ENCODE peak calls at places on chromosome 5, in five cellular contexts. A is islet precursor cell, J is ureter, C is NCI-H345, E is lower leg skin. L is an unnamed sample.

GRCh38 chr5:65837139-65837538 is 89.2 kb upstream of the ERBIN start:
- DNase-seq in J (no peak), C (no peak), E (no peak), A (no peak), L (no peak)

GRCh38 chr5:158976035-158976434 is 123.7 kb downstream of the EBF1 start:
- DNase-seq in C (no peak), A (peak; percentile 74), J (no peak), E (no peak), L (no peak)

GRCh38 chr5:168291281-168291960 is at the start of gene WWC1:
- DNase-seq in A (peak; percentile 94), E (peak; percentile 43), J (peak; percentile 80), C (peak; percentile 92), L (no peak)

GRCh38 chr5:169906745-169907649 is 73.3 kb downstream of the INSYN2B start:
- DNase-seq in C (peak; percentile 60), E (no peak), A (no peak), J (no peak), L (no peak)

GRCh38 chr5:149834246-149834855 is 104.2 kb downstream of the PPARGC1B start:
- DNase-seq in J (peak; percentile 64), A (peak; percentile 87), E (peak; percentile 71), C (peak; percentile 78), L (peak; percentile 66)

GRCh38 chr5:164663223-164663989 is 1158.0 kb downstream of the MAT2B start:
- DNase-seq in J (no peak), C (no peak), E (no peak), A (no peak), L (no peak)

GRCh38 chr5:11422342-11422741 is 481.9 kb downstream of the CTNND2 start:
- DNase-seq in C (no peak), A (no peak), J (no peak), E (no peak), L (no peak)

GRCh38 chr5:125719681-125720676 is 703.2 kb upstream of the GRAMD2B start:
- DNase-seq in E (no peak), A (peak; percentile 50), J (no peak), C (peak; percentile 96), L (no peak)

GRCh38 chr5:176618783-176619182 is 8.8 kb upstream of the GPRIN1 start:
- DNase-seq in A (no peak), E (no peak), C (no peak), J (no peak), L (no peak)

GRCh38 chr5:19865336-19866087 is 122.5 kb downstream of the CDH18 start:
- DNase-seq in C (no peak), A (no peak), J (no peak), E (no peak), L (no peak)

GRCh38 chr5:34699155-34700077 is 43.3 kb downstream of the RAI14 start:
- DNase-seq in E (no peak), A (peak; percentile 82), J (peak; percentile 58), C (no peak), L (no peak)

GRCh38 chr5:132055808-132056609 is 4.4 kb upstream of the IL3 start:
- DNase-seq in J (peak; percentile 44), E (peak; percentile 14), C (no peak), A (no peak), L (peak; percentile 38)

GRCh38 chr5:74206571-74207550 is 433.7 kb downstream of the ENC1 start:
- DNase-seq in C (peak; percentile 96), J (no peak), E (no peak), A (no peak), L (peak; percentile 67)

GRCh38 chr5:71456362-71456743 is 902 bp downstream of the BDP1 start:
- DNase-seq in J (no peak), E (no peak), A (no peak), C (no peak), L (no peak)

GRCh38 chr5:108728566-108729305 is 19.0 kb upstream of the FER start:
- DNase-seq in E (no peak), C (no peak), J (no peak), A (no peak), L (no peak)

GRCh38 chr5:176133289-176133870 is 104.8 kb upstream of the SIMC1 start:
- DNase-seq in E (no peak), A (no peak), J (no peak), C (no peak), L (no peak)

GRCh38 chr5:134003064-134003956 is 1.5 kb downstream of the VDAC1 start:
- DNase-seq in E (no peak), J (no peak), A (no peak), C (no peak), L (no peak)

GRCh38 chr5:128825826-128826225 is 139.5 kb upstream of the SLC27A6 start:
- DNase-seq in J (no peak), C (no peak), E (no peak), A (no peak), L (no peak)

GRCh38 chr5:176180339-176180738 is 57.9 kb upstream of the SIMC1 start:
- DNase-seq in J (no peak), C (no peak), A (peak; percentile 35), E (no peak), L (peak; percentile 42)

GRCh38 chr5:115702025-115702424 is 76.2 kb upstream of the TMED7 start:
- DNase-seq in J (no peak), C (no peak), A (no peak), E (no peak), L (no peak)

GRCh38 chr5:1090538-1090937 is 21.3 kb downstream of the SLC12A7 start:
- DNase-seq in A (no peak), C (no peak), J (no peak), E (no peak), L (no peak)

GRCh38 chr5:17395516-17395915 is 102.5 kb upstream of the TAF11L2 start:
- DNase-seq in E (no peak), J (no peak), C (no peak), A (no peak), L (no peak)

GRCh38 chr5:143302344-143302743 is 101.1 kb downstream of the NR3C1 start:
- DNase-seq in J (no peak), E (no peak), A (no peak), C (no peak), L (no peak)

GRCh38 chr5:2013301-2014057 is 130.8 kb upstream of the IRX4 start:
- DNase-seq in A (peak; percentile 41), E (no peak), C (no peak), J (peak; percentile 38), L (no peak)

GRCh38 chr5:6046296-6046695 is 332.1 kb downstream of the MED10 start:
- DNase-seq in E (no peak), A (no peak), C (no peak), J (no peak), L (no peak)

GRCh38 chr5:66157046-66157445 is 12.9 kb downstream of the SREK1 start:
- DNase-seq in A (no peak), C (no peak), J (no peak), E (no peak), L (no peak)

GRCh38 chr5:39654715-39655114 is 229.9 kb upstream of the DAB2 start:
- DNase-seq in J (no peak), C (no peak), E (no peak), A (no peak), L (no peak)

GRCh38 chr5:72064801-72065570 is 42.3 kb upstream of the MAP1B start:
- DNase-seq in C (peak; percentile 2), E (no peak), J (no peak), A (peak; percentile 82), L (no peak)

GRCh38 chr5:2378976-2379375 is 372.5 kb downstream of the IRX2 start:
- DNase-seq in E (no peak), J (peak; percentile 30), A (no peak), C (no peak), L (no peak)